ENCODE peak calls at places on chromosome 5, in seven cellular contexts. M is naive thymus-derived CD4-positive, alpha-beta T cell; R is GM23248; U is right lobe of liver; W is right atrium auricular region; S is CD4-positive, alpha-beta memory T cell; Q is brain microvascular endothelial cell. J is an unnamed sample.

GRCh38 chr5:148314187-148314586 is 2.0 kb downstream of the SPINK7 start:
- DNase-seq in S (no peak), W (no peak), Q (no peak), U (no peak), R (no peak), M (no peak), J (no peak)

GRCh38 chr5:176529824-176530195 is 7.4 kb downstream of the RNF44 start:
- DNase-seq in Q (no peak), W (no peak), S (peak), M (peak), U (no peak), R (no peak), J (no peak)

GRCh38 chr5:149617760-149618306 is 36.5 kb downstream of the ARHGEF37 start:
- DNase-seq in M (no peak), W (no peak), U (no peak), R (no peak), S (no peak), Q (no peak), J (no peak)

GRCh38 chr5:56429110-56429561 is 196.0 kb upstream of the ANKRD55 start:
- DNase-seq in W (no peak), M (no peak), R (no peak), U (no peak), Q (peak), S (no peak), J (no peak)

GRCh38 chr5:122924719-122925395 is 79.4 kb downstream of the SNX24 start:
- DNase-seq in W (no peak), S (no peak), R (no peak), U (no peak), Q (no peak), M (no peak), J (no peak)

GRCh38 chr5:141849371-141850182 is 28.6 kb downstream of the PCDH1 start:
- DNase-seq in W (peak), Q (peak), S (peak), R (peak), M (peak), U (peak), J (peak)

GRCh38 chr5:120509056-120509455 is 45.0 kb downstream of the PRR16 start:
- DNase-seq in S (no peak), U (no peak), M (no peak), W (no peak), R (peak), Q (no peak), J (no peak)

GRCh38 chr5:179128976-179129375 is 68.8 kb downstream of the ZNF354C start:
- DNase-seq in M (no peak), Q (no peak), U (peak), R (no peak), S (no peak), W (no peak), J (no peak)

GRCh38 chr5:112165897-112166737 is 253.0 kb downstream of the EPB41L4A start:
- DNase-seq in U (no peak), W (no peak), M (no peak), Q (no peak), S (no peak), R (no peak), J (no peak)

GRCh38 chr5:138549414-138549813 is 6.4 kb upstream of the ETF1 start:
- DNase-seq in Q (no peak), M (no peak), U (no peak), W (no peak), S (no peak), R (no peak), J (no peak)

GRCh38 chr5:123089971-123090640 is 1.1 kb downstream of the PRDM6 start:
- DNase-seq in Q (no peak), S (no peak), W (no peak), U (no peak), R (peak), M (no peak), J (no peak)

GRCh38 chr5:77957931-77958476 is 181.9 kb upstream of the TBCA start:
- DNase-seq in Q (no peak), R (peak), U (no peak), W (no peak), S (no peak), M (no peak), J (no peak)

GRCh38 chr5:73851782-73852181 is 225.8 kb downstream of the ARHGEF28 start:
- DNase-seq in W (no peak), S (no peak), Q (no peak), R (no peak), U (no peak), M (no peak), J (no peak)
- H3K27ac ChIP-seq in W (no peak), S (no peak), Q (no peak), R (no peak), U (no peak), M (no peak), J (peak)

DNA sequence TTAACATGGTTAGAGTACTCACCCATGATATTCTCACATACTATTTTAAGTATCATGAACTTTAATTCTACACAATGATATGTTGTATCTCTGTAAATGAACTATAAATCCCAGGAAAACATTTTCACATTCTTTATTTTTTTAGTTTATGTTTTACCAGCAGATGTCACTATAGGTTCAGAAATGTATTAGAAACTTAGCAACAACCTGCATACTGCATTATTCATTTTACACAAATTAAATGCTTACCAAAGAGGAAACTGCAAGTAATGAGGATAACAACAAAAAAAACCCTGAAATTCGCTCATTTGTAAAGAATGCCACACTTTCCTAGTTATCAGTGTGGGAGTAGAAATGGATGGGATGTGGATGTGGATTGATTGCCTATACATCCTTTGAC is 217.5 kb upstream of the OTULINL start:
- DNase-seq in M (peak), U (no peak), R (peak), Q (no peak), S (no peak), W (no peak), J (no peak)
- H3K27ac ChIP-seq in M (no peak), U (no peak), R (peak), Q (no peak), S (no peak), W (no peak), J (no peak)

DNA sequence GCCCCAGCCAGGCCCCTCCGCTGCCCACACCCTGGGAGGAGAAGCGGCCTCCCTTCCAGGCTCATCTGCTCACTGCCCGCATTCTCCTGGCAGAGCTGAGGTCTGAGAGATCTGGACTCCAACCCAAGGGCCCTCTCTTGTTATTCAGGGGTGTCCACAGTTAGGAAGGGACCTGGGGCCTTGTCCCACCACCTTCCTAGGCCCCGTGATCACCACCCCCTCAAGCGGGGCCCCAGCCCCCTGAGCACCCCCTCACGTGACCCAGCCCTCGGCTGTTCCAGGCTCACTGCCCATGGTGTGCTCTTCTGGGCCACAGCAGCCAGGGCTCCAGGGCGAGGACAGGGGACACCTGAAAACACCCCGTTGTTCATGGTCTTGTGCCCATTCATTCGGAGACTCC is 48.7 kb downstream of the NEURL1B start:
- DNase-seq in U (no peak), M (no peak), S (no peak), R (no peak), Q (no peak), W (no peak), J (no peak)
- H3K27ac ChIP-seq in U (peak), M (no peak), S (no peak), R (no peak), Q (no peak), W (peak), J (no peak)

DNA sequence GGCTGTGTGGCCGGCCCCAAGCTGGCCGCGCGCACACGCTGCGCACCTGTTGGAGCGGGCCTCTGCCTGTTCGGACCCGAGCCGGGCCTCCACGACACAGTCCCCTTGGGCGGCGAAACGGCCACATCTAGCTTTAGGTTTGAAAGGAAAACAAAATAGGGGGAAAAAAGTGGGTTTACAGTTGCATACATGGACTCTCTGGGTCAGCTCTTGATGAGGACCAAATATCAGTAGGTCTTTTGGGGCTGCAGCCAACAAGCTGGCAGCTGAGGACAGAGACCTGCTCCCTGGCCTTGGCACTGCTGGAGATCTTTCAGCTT is 20.7 kb downstream of the IGIP start:
- DNase-seq in U (no peak), S (no peak), W (no peak), M (no peak), R (no peak), Q (no peak), J (no peak)
- H3K27ac ChIP-seq in U (no peak), S (no peak), W (no peak), M (no peak), R (no peak), Q (no peak), J (no peak)

J was measured in foreskin keratinocyte.